ENCODE peak calls at places on chromosomes 3 and 15, in ten cellular contexts. O is testis, E is left lung, H is cardiac muscle cell, W is heart left ventricle, F is right atrium auricular region, R is upper lobe of right lung, V is tibial artery, A is Caco-2, M is esophagus squamous epithelium. U is an unnamed sample. For H3K4me1 and H3K36me3, the result is how much of the 10 kb centered on the place peaks cover.

GRCh38 chr3:108106449-108106848 is 15.6 kb upstream of the CD47 start:
- DNase-seq in O (no peak), E (no peak), H (no peak), W (no peak), F (no peak), R (no peak), V (no peak), A (no peak), M (no peak), U (no peak)

GRCh38 chr15:47945869-47946666 is 174.7 kb upstream of the SLC24A5 start:
- DNase-seq in O (no peak), E (no peak), H (peak), W (no peak), F (no peak), R (no peak), V (no peak), A (no peak), M (no peak), U (no peak)

GRCh38 chr3:12351145-12351544 is 62.3 kb downstream of the PPARG start:
- DNase-seq in O (no peak), E (no peak), H (no peak), W (no peak), F (peak), R (no peak), V (peak), A (no peak), M (no peak), U (no peak)

GRCh38 chr3:53261712-53262111 is 5.9 kb upstream of the TKT start:
- DNase-seq in O (no peak), E (no peak), H (no peak), W (no peak), F (no peak), R (no peak), V (no peak), A (no peak), M (no peak), U (no peak)

GRCh38 chr15:92846716-92847115 is 53.4 kb upstream of the CHD2 start:
- DNase-seq in O (no peak), E (no peak), H (no peak), W (no peak), F (no peak), R (no peak), V (no peak), A (no peak), M (no peak), U (no peak)

GRCh38 chr3:139318431-139318816 is 25.4 kb upstream of the MRPS22 start:
- DNase-seq in O (no peak), E (no peak), H (no peak), W (no peak), F (no peak), R (no peak), V (no peak), A (no peak), M (no peak), U (no peak)

GRCh38 chr3:88123526-88123925 is 26.2 kb upstream of the C3orf38 start:
- DNase-seq in O (no peak), E (no peak), H (no peak), W (no peak), F (no peak), R (no peak), V (no peak), A (no peak), M (no peak), U (no peak)

GRCh38 chr3:124741027-124741426 is 10.8 kb downstream of the UMPS start:
- DNase-seq in O (no peak), E (no peak), H (no peak), W (no peak), F (no peak), R (no peak), V (no peak), A (no peak), M (no peak), U (no peak)

GRCh38 chr3:136595862-136596697 is 156.1 kb downstream of the STAG1 start:
- DNase-seq in O (no peak), E (no peak), H (no peak), W (no peak), F (no peak), R (no peak), V (no peak), A (no peak), M (no peak), U (peak)

GRCh38 chr3:126435456-126436315 is 40.0 kb downstream of the ZXDC start:
- DNase-seq in O (no peak), E (no peak), H (no peak), W (no peak), F (peak), R (peak), V (no peak), A (no peak), M (no peak), U (no peak)

GRCh38 chr15:50224606-50225005 is 40.9 kb downstream of the HDC start:
- DNase-seq in O (no peak), E (no peak), H (no peak), W (no peak), F (no peak), R (no peak), V (no peak), A (no peak), M (no peak), U (no peak)

GRCh38 chr3:182628531-182628930 is 164.8 kb upstream of the ATP11B start:
- DNase-seq in O (no peak), E (no peak), H (no peak), W (no peak), F (no peak), R (no peak), V (no peak), A (no peak), M (no peak), U (no peak)

GRCh38 chr15:52214553-52214952 is 23.4 kb upstream of the GNB5 start:
- DNase-seq in O (no peak), E (no peak), H (no peak), W (no peak), F (no peak), R (no peak), V (no peak), A (no peak), M (no peak), U (no peak)

GRCh38 chr15:56890038-56890437 is 28.4 kb upstream of the TCF12 start:
- DNase-seq in O (no peak), E (no peak), H (no peak), W (no peak), F (no peak), R (no peak), V (no peak), A (no peak), M (no peak), U (no peak)

GRCh38 chr15:89105147-89105546 is 16.9 kb downstream of the ABHD2 start:
- DNase-seq in O (no peak), E (no peak), H (no peak), W (no peak), F (no peak), R (no peak), V (no peak), A (no peak), M (no peak), U (no peak)

GRCh38 chr3:53236112-53236841 is 19.5 kb downstream of the TKT start:
- DNase-seq in O (peak), E (peak), H (peak), W (peak), F (peak), R (peak), V (peak), A (no peak), M (no peak), U (peak)

GRCh38 chr3:30228302-30228631 is 378.1 kb upstream of the TGFBR2 start:
- DNase-seq in O (no peak), E (no peak), H (no peak), W (no peak), F (no peak), R (no peak), V (no peak), A (no peak), M (no peak), U (no peak)

GRCh38 chr3:30227571-30228301 is 378.7 kb upstream of the TGFBR2 start:
- DNase-seq in O (no peak), E (no peak), H (no peak), W (no peak), F (no peak), R (no peak), V (no peak), A (peak), M (no peak), U (no peak)

GRCh38 chr3:30226606-30227151 is 379.7 kb upstream of the TGFBR2 start:
- DNase-seq in O (no peak), E (no peak), H (no peak), W (no peak), F (no peak), R (no peak), V (no peak), A (no peak), M (no peak), U (no peak)

GRCh38 chr3:30222436-30222835 is 384.0 kb upstream of the TGFBR2 start:
- DNase-seq in O (no peak), E (no peak), H (no peak), W (no peak), F (no peak), R (no peak), V (no peak), A (no peak), M (no peak), U (no peak)

DNA sequence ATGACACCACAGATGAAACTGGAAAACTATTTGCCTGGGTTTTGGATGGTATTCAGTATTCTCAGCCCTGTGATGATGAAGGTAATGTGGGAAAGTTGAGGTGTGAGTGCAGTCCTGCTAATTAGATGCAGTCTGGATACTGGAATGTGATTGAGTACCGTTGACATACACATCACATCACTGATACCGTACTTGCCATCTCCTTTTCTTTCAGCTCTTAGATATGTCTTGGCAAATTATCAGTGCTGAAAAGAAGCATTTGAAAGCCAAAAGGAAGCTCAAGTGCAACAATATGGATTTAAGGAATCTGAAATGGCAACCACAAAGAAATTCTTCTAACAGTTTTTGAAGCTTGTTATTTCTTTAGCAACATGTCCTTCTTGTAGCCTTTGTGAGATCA is 381.4 kb upstream of the TGFBR2 start:
- DNase-seq in O (no peak), E (no peak), H (no peak), W (no peak), F (no peak), R (no peak), V (no peak), A (no peak), M (no peak), U (no peak)
- H3K4me1 ChIP-seq in O (under half), E (under half), H (under half), W (under half), F (under half), R (under half), V (under half), A (under half), M (under half), U (under half)

GRCh38 chr3:172253200-172253599 is 195.1 kb downstream of the GHSR start:
- DNase-seq in O (no peak), E (no peak), H (no peak), W (no peak), F (no peak), R (no peak), V (no peak), A (no peak), M (no peak), U (no peak)
- H3K36me3 ChIP-seq in O (under half), E (under half), H (under half), W (under half), F (under half), R (half or more), V (under half), A (under half), M (under half), U (under half)

GRCh38 chr3:50359760-50360110 is 414 bp upstream of the TMEM115 start:
- DNase-seq in O (no peak), E (no peak), H (no peak), W (no peak), F (no peak), R (no peak), V (no peak), A (no peak), M (no peak), U (no peak)
- H3K4me3 ChIP-seq in O (peak), E (no peak), H (no peak), W (peak), F (peak), R (peak), V (peak), A (no peak), M (peak), U (peak)

DNA sequence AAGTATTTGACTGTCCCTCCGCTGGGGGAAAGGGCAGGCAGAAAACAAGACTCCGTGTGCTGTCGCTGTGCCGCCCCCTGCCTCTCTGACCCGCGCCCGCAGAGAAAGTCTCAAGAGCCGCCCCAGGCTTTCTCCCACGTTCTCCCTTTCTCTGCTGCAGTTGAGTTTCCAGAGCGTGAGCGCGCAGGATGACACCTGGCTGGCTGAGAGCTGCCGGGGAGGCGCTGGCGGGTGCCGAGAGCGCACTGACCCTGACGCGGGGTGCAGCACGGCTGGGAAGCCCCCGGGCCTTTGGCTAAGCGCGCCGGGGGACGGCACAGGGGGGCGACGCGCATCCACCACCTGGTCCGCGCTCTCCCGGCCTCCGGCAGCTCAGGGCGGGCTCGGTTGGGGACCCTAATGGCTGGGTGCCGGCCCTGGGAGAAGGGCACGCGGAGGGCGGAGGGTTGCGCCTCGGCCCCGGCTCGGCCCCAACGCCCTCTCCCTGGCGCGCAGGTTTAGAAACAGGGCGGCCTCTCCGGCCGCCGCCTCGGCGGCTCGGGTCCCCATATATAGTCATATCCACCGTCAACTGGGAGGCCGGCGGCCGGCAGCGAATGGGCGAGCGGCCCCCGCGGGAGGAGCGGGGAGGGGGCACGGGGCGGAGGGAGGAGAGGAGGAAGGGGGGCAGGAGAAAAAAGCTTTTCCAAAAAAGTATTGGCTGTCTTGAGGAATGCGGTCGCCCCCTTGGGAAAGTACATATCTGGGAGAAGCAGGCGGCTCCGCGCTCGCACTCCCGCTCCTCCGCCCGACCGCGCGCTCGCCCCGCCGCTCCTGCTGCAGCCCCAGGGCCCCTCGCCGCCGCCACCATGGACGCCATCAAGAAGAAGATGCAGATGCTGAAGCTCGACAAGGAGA is at the start of gene TPM1:
- DNase-seq in O (peak), E (peak), H (peak), W (peak), F (peak), R (peak), V (peak), A (peak), M (no peak), U (no peak)
- H3K4me1 ChIP-seq in O (under half), E (under half), H (under half), W (under half), F (under half), R (under half), V (under half), A (half or more), M (under half), U (under half)

U was measured in CD4-positive, CD25-positive, alpha-beta regulatory T cell.